ENCODE peak calls at places on chromosome 14, in five cellular contexts. One of them, this sample, is unnamed.
A peak's percentile ranks its signal among the peaks of the same experiment; 100 is the strongest.

GRCh38 chr14:68686212-68686478 is 106.7 kb downstream of the ZFP36L1 start:
- DNase-seq in H9: no peak
- DNase-seq in SK-N-MC: no peak
- DNase-seq in T-helper 1 cell: no peak
- DNase-seq in progenitor cell of endocrine pancreas: no peak
- DNase-seq in this sample: no peak

GRCh38 chr14:81224222-81224621 is 3.5 kb upstream of the GTF2A1 start:
- DNase-seq in progenitor cell of endocrine pancreas: no peak
- DNase-seq in T-helper 1 cell: no peak
- DNase-seq in SK-N-MC: no peak
- DNase-seq in H9: no peak
- DNase-seq in this sample: no peak

GRCh38 chr14:31895206-31895605 is 181.9 kb upstream of the ARHGAP5 start:
- DNase-seq in SK-N-MC: no peak
- DNase-seq in T-helper 1 cell: no peak
- DNase-seq in H9: no peak
- DNase-seq in progenitor cell of endocrine pancreas: no peak
- DNase-seq in this sample: no peak

GRCh38 chr14:103378042-103378854 is 7.0 kb upstream of the MARK3 start:
- DNase-seq in SK-N-MC: no peak
- DNase-seq in T-helper 1 cell: no peak
- DNase-seq in progenitor cell of endocrine pancreas: no peak
- DNase-seq in H9: no peak
- DNase-seq in this sample: no peak

GRCh38 chr14:55129086-55129427 is at the start of gene LGALS3:
- DNase-seq in progenitor cell of endocrine pancreas: peak; percentile 22
- DNase-seq in SK-N-MC: no peak
- DNase-seq in T-helper 1 cell: no peak
- DNase-seq in H9: peak; percentile 64
- DNase-seq in this sample: peak; percentile 16

GRCh38 chr14:97442363-97442762 is 645.2 kb downstream of the VRK1 start:
- DNase-seq in progenitor cell of endocrine pancreas: no peak
- DNase-seq in SK-N-MC: no peak
- DNase-seq in T-helper 1 cell: no peak
- DNase-seq in H9: no peak
- DNase-seq in this sample: no peak

GRCh38 chr14:105472496-105472991 is 2.1 kb upstream of the CRIP2 start:
- DNase-seq in T-helper 1 cell: no peak
- DNase-seq in H9: no peak
- DNase-seq in progenitor cell of endocrine pancreas: no peak
- DNase-seq in SK-N-MC: no peak
- DNase-seq in this sample: no peak

GRCh38 chr14:58826845-58827686 is 189.3 kb downstream of the DACT1 start:
- DNase-seq in T-helper 1 cell: no peak
- DNase-seq in H9: no peak
- DNase-seq in progenitor cell of endocrine pancreas: no peak
- DNase-seq in SK-N-MC: no peak
- DNase-seq in this sample: no peak

GRCh38 chr14:23512156-23512555 is 39.4 kb downstream of the ZFHX2 start:
- DNase-seq in progenitor cell of endocrine pancreas: no peak
- DNase-seq in T-helper 1 cell: no peak
- DNase-seq in SK-N-MC: no peak
- DNase-seq in H9: no peak
- DNase-seq in this sample: no peak

GRCh38 chr14:38257500-38257899 is 1.6 kb upstream of the CLEC14A start:
- DNase-seq in progenitor cell of endocrine pancreas: no peak
- DNase-seq in T-helper 1 cell: no peak
- DNase-seq in SK-N-MC: no peak
- DNase-seq in H9: no peak
- DNase-seq in this sample: no peak

GRCh38 chr14:96162265-96162664 is 42.4 kb upstream of the BDKRB2 start:
- DNase-seq in H9: peak; percentile 3
- DNase-seq in T-helper 1 cell: no peak
- DNase-seq in SK-N-MC: no peak
- DNase-seq in progenitor cell of endocrine pancreas: no peak
- DNase-seq in this sample: no peak

GRCh38 chr14:23208286-23208685 is 24.8 kb upstream of the SLC7A8 start:
- DNase-seq in SK-N-MC: no peak
- DNase-seq in progenitor cell of endocrine pancreas: no peak
- DNase-seq in H9: no peak
- DNase-seq in T-helper 1 cell: no peak
- DNase-seq in this sample: no peak

GRCh38 chr14:99187858-99188257 is 84.1 kb downstream of the BCL11B start:
- DNase-seq in SK-N-MC: no peak
- DNase-seq in progenitor cell of endocrine pancreas: no peak
- DNase-seq in H9: no peak
- DNase-seq in T-helper 1 cell: no peak
- DNase-seq in this sample: no peak

GRCh38 chr14:96274122-96274910 is 18.3 kb downstream of the BDKRB1 start:
- DNase-seq in H9: no peak
- DNase-seq in SK-N-MC: no peak
- DNase-seq in progenitor cell of endocrine pancreas: no peak
- DNase-seq in T-helper 1 cell: no peak
- DNase-seq in this sample: no peak

GRCh38 chr14:78566017-78566858 is 396.1 kb downstream of the NRXN3 start:
- DNase-seq in SK-N-MC: peak; percentile 10
- DNase-seq in T-helper 1 cell: peak; percentile 31
- DNase-seq in progenitor cell of endocrine pancreas: peak; percentile 81
- DNase-seq in H9: peak; percentile 88
- DNase-seq in this sample: peak; percentile 19

GRCh38 chr14:96363751-96364336 is 518 bp downstream of the GSKIP start:
- DNase-seq in T-helper 1 cell: peak; percentile 37
- DNase-seq in H9: peak; percentile 46
- DNase-seq in SK-N-MC: no peak
- DNase-seq in progenitor cell of endocrine pancreas: no peak
- DNase-seq in this sample: no peak

GRCh38 chr14:74913986-74914573 is 9.0 kb downstream of the RPS6KL1 start:
- DNase-seq in progenitor cell of endocrine pancreas: peak; percentile 40
- DNase-seq in SK-N-MC: no peak
- DNase-seq in H9: peak; percentile 62
- DNase-seq in T-helper 1 cell: no peak
- DNase-seq in this sample: no peak

GRCh38 chr14:68694516-68695235 is 98.2 kb downstream of the ZFP36L1 start:
- DNase-seq in H9: no peak
- DNase-seq in T-helper 1 cell: no peak
- DNase-seq in progenitor cell of endocrine pancreas: no peak
- DNase-seq in SK-N-MC: no peak
- DNase-seq in this sample: no peak

GRCh38 chr14:72744416-72745120 is 149.3 kb downstream of the DPF3 start:
- DNase-seq in H9: no peak
- DNase-seq in SK-N-MC: no peak
- DNase-seq in T-helper 1 cell: no peak
- DNase-seq in progenitor cell of endocrine pancreas: no peak
- DNase-seq in this sample: peak; percentile 4

GRCh38 chr14:31419179-31420012 is 954 bp downstream of the HEATR5A start:
- DNase-seq in progenitor cell of endocrine pancreas: no peak
- DNase-seq in T-helper 1 cell: no peak
- DNase-seq in SK-N-MC: no peak
- DNase-seq in H9: no peak
- DNase-seq in this sample: no peak

GRCh38 chr14:80624581-80624980 is 317.0 kb downstream of the CEP128 start:
- DNase-seq in progenitor cell of endocrine pancreas: no peak
- DNase-seq in H9: no peak
- DNase-seq in SK-N-MC: no peak
- DNase-seq in T-helper 1 cell: no peak
- DNase-seq in this sample: no peak

GRCh38 chr14:103393687-103394626 is 8.7 kb downstream of the MARK3 start:
- DNase-seq in SK-N-MC: no peak
- DNase-seq in progenitor cell of endocrine pancreas: no peak
- DNase-seq in H9: no peak
- DNase-seq in T-helper 1 cell: no peak
- DNase-seq in this sample: no peak

GRCh38 chr14:51396222-51396815 is 156.3 kb downstream of the TMX1 start:
- DNase-seq in SK-N-MC: no peak
- DNase-seq in progenitor cell of endocrine pancreas: no peak
- DNase-seq in T-helper 1 cell: no peak
- DNase-seq in H9: no peak
- DNase-seq in this sample: no peak

GRCh38 chr14:92615451-92615850 is 101.9 kb downstream of the RIN3 start:
- DNase-seq in T-helper 1 cell: peak; percentile 53
- DNase-seq in H9: no peak
- DNase-seq in SK-N-MC: no peak
- DNase-seq in progenitor cell of endocrine pancreas: no peak
- DNase-seq in this sample: peak; percentile 71

GRCh38 chr14:88069677-88070076 is 64.7 kb downstream of the GPR65 start:
- DNase-seq in progenitor cell of endocrine pancreas: no peak
- DNase-seq in SK-N-MC: no peak
- DNase-seq in H9: no peak
- DNase-seq in T-helper 1 cell: no peak
- DNase-seq in this sample: no peak

GRCh38 chr14:96176811-96177211 is 27.8 kb upstream of the BDKRB2 start:
- DNase-seq in T-helper 1 cell: no peak
- DNase-seq in SK-N-MC: no peak
- DNase-seq in progenitor cell of endocrine pancreas: no peak
- DNase-seq in H9: no peak
- DNase-seq in this sample: no peak

GRCh38 chr14:90545966-90546751 is 149.3 kb downstream of the CALM1 start:
- DNase-seq in SK-N-MC: no peak
- DNase-seq in progenitor cell of endocrine pancreas: no peak
- DNase-seq in H9: no peak
- DNase-seq in T-helper 1 cell: no peak
- DNase-seq in this sample: no peak

GRCh38 chr14:21840765-21841164 is 167.1 kb upstream of the OR4E1 start:
- DNase-seq in SK-N-MC: no peak
- DNase-seq in progenitor cell of endocrine pancreas: no peak
- DNase-seq in H9: peak; percentile 36
- DNase-seq in T-helper 1 cell: no peak
- DNase-seq in this sample: no peak

GRCh38 chr14:77612011-77612620 is 4.3 kb downstream of the SPTLC2 start:
- DNase-seq in SK-N-MC: no peak
- DNase-seq in T-helper 1 cell: no peak
- DNase-seq in progenitor cell of endocrine pancreas: no peak
- DNase-seq in H9: no peak
- DNase-seq in this sample: no peak

GRCh38 chr14:99037777-99038176 is 234.2 kb downstream of the BCL11B start:
- DNase-seq in T-helper 1 cell: no peak
- DNase-seq in H9: peak; percentile 62
- DNase-seq in SK-N-MC: no peak
- DNase-seq in progenitor cell of endocrine pancreas: no peak
- DNase-seq in this sample: no peak

This sample was measured in memory B cell.